ENCODE peak calls at places on chromosome 21, in four cellular contexts. One of them, this sample, is unnamed.

GRCh38 chr21:46361937-46362336 is 38.0 kb downstream of the PCNT start:
- DNase-seq in lung: no peak
- DNase-seq in stimulated activated CD8-positive, alpha-beta memory T cell treated with anti-CD3 and anti-CD28 coated beads, Interleukin-7, amount 100 ng/mL, for 4 hours: no peak
- DNase-seq in stimulated activated CD4-positive, alpha-beta T cell treated with anti-CD3 and anti-CD28 coated beads, TNF-alpha, amount 100 ng/mL, for 1 hour: no peak
- DNase-seq in this sample: no peak

GRCh38 chr21:23130308-23130707 is 2132.1 kb downstream of the NCAM2 start:
- DNase-seq in lung: no peak
- DNase-seq in stimulated activated CD8-positive, alpha-beta memory T cell treated with anti-CD3 and anti-CD28 coated beads, Interleukin-7, amount 100 ng/mL, for 4 hours: no peak
- DNase-seq in stimulated activated CD4-positive, alpha-beta T cell treated with anti-CD3 and anti-CD28 coated beads, TNF-alpha, amount 100 ng/mL, for 1 hour: no peak
- DNase-seq in this sample: no peak

GRCh38 chr21:21973806-21974205 is 975.6 kb downstream of the NCAM2 start:
- DNase-seq in lung: no peak
- DNase-seq in stimulated activated CD8-positive, alpha-beta memory T cell treated with anti-CD3 and anti-CD28 coated beads, Interleukin-7, amount 100 ng/mL, for 4 hours: no peak
- DNase-seq in stimulated activated CD4-positive, alpha-beta T cell treated with anti-CD3 and anti-CD28 coated beads, TNF-alpha, amount 100 ng/mL, for 1 hour: no peak
- DNase-seq in this sample: no peak

GRCh38 chr21:38277501-38278111 is 20.8 kb downstream of the KCNJ15 start:
- DNase-seq in lung: no peak
- DNase-seq in stimulated activated CD8-positive, alpha-beta memory T cell treated with anti-CD3 and anti-CD28 coated beads, Interleukin-7, amount 100 ng/mL, for 4 hours: no peak
- DNase-seq in stimulated activated CD4-positive, alpha-beta T cell treated with anti-CD3 and anti-CD28 coated beads, TNF-alpha, amount 100 ng/mL, for 1 hour: no peak
- DNase-seq in this sample: no peak

GRCh38 chr21:43869486-43870325 is 4.7 kb downstream of the AGPAT3 start:
- DNase-seq in lung: no peak
- DNase-seq in stimulated activated CD8-positive, alpha-beta memory T cell treated with anti-CD3 and anti-CD28 coated beads, Interleukin-7, amount 100 ng/mL, for 4 hours: no peak
- DNase-seq in stimulated activated CD4-positive, alpha-beta T cell treated with anti-CD3 and anti-CD28 coated beads, TNF-alpha, amount 100 ng/mL, for 1 hour: no peak
- DNase-seq in this sample: no peak

GRCh38 chr21:42049578-42050430 is 21.3 kb upstream of the UMODL1 start:
- DNase-seq in lung: no peak
- DNase-seq in stimulated activated CD8-positive, alpha-beta memory T cell treated with anti-CD3 and anti-CD28 coated beads, Interleukin-7, amount 100 ng/mL, for 4 hours: no peak
- DNase-seq in stimulated activated CD4-positive, alpha-beta T cell treated with anti-CD3 and anti-CD28 coated beads, TNF-alpha, amount 100 ng/mL, for 1 hour: no peak
- DNase-seq in this sample: no peak

GRCh38 chr21:19950347-19950746 is 1047.9 kb upstream of the NCAM2 start:
- DNase-seq in lung: no peak
- DNase-seq in stimulated activated CD8-positive, alpha-beta memory T cell treated with anti-CD3 and anti-CD28 coated beads, Interleukin-7, amount 100 ng/mL, for 4 hours: no peak
- DNase-seq in stimulated activated CD4-positive, alpha-beta T cell treated with anti-CD3 and anti-CD28 coated beads, TNF-alpha, amount 100 ng/mL, for 1 hour: no peak
- DNase-seq in this sample: no peak

GRCh38 chr21:21682172-21682571 is 684.0 kb downstream of the NCAM2 start:
- DNase-seq in lung: no peak
- DNase-seq in stimulated activated CD8-positive, alpha-beta memory T cell treated with anti-CD3 and anti-CD28 coated beads, Interleukin-7, amount 100 ng/mL, for 4 hours: no peak
- DNase-seq in stimulated activated CD4-positive, alpha-beta T cell treated with anti-CD3 and anti-CD28 coated beads, TNF-alpha, amount 100 ng/mL, for 1 hour: no peak
- DNase-seq in this sample: no peak